ENCODE peak calls at places on chromosomes 7 and 10, in six cellular contexts. G, I, Z, B, P and Y are unnamed samples.

GRCh38 chr10:110524864-110525242 is 27.1 kb downstream of the DUSP5 start:
- DNase-seq in G (no peak), I (no peak), Z (no peak), B (no peak), P (no peak), Y (no peak)

GRCh38 chr10:125692246-125692931 is 9.4 kb upstream of the TEX36 start:
- DNase-seq in G (peak; percentile 22), I (peak; percentile 23), Z (no peak), B (peak; percentile 56), P (no peak), Y (no peak)

GRCh38 chr7:140831724-140832123 is 93.0 kb downstream of the BRAF start:
- DNase-seq in G (no peak), I (no peak), Z (no peak), B (no peak), P (no peak), Y (no peak)

GRCh38 chr10:132961864-132962622 is 19.7 kb upstream of the CFAP46 start:
- DNase-seq in G (peak; percentile 53), I (peak; percentile 67), Z (peak; percentile 42), B (peak; percentile 57), P (peak; percentile 49), Y (peak; percentile 45)

GRCh38 chr10:6069101-6069931 is 7.1 kb upstream of the IL2RA start:
- DNase-seq in G (peak; percentile 92), I (no peak), Z (no peak), B (peak; percentile 23), P (no peak), Y (no peak)

GRCh38 chr7:46239856-46240255 is 318.8 kb upstream of the IGFBP3 start:
- DNase-seq in G (no peak), I (peak; percentile 70), Z (peak; percentile 11), B (no peak), P (no peak), Y (no peak)

GRCh38 chr10:49187044-49187484 is 1.1 kb downstream of the TMEM273 start:
- DNase-seq in G (no peak), I (no peak), Z (no peak), B (no peak), P (no peak), Y (no peak)

GRCh38 chr10:54010337-54010736 is 790.7 kb downstream of the PCDH15 start:
- DNase-seq in G (no peak), I (no peak), Z (no peak), B (no peak), P (no peak), Y (no peak)

GRCh38 chr7:94374721-94375120 is 20.0 kb upstream of the COL1A2 start:
- DNase-seq in G (no peak), I (no peak), Z (no peak), B (no peak), P (no peak), Y (no peak)

DNA sequence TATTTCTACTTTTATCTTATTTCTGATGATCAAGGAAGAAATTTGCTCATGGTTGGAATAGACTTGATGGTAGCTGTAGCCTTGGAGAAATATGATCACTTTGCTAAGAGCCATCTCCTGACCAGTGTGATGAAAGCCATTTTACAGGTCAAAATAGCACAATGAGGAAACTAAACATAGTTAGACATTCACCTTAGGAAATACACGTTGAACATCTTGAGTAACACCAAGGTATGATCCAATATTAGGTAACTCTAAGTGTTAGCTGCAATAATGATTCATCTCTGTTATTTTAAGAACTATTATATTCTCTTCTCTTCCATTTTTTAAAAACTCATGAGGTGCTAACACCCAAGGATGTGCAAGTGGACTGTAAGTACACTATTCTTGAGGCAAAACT is 328.0 kb downstream of the PLXDC2 start:
- DNase-seq in G (no peak), I (no peak), Z (no peak), B (no peak), P (no peak), Y (no peak)
- H3K4me3 ChIP-seq in G (no peak overlapping the region), I (no peak overlapping the region), Z (no peak overlapping the region), B (no peak overlapping the region), P (no peak overlapping the region), Y (no peak overlapping the region)

GRCh38 chr7:95478139-95479037 is 7.4 kb upstream of the ASB4 start:
- DNase-seq in G (no peak), I (peak; percentile 30), Z (no peak), B (peak; percentile 75), P (no peak), Y (no peak)
- TF ChIP-seq CTCF in G (peak; percentile 30), I (peak; percentile 35), Z (peak; percentile 47), B (peak; percentile 47), P (peak; percentile 52), Y (no peak)

GRCh38 chr7:106183952-106184351 is 71.8 kb upstream of the SYPL1 start:
- DNase-seq in G (peak; percentile 5), I (no peak), Z (no peak), B (no peak), P (no peak), Y (no peak)
- H3K4me3 ChIP-seq in G (no peak overlapping the region), I (no peak overlapping the region), Z (no peak overlapping the region), B (no peak overlapping the region), P (no peak overlapping the region), Y (no peak overlapping the region)

DNA sequence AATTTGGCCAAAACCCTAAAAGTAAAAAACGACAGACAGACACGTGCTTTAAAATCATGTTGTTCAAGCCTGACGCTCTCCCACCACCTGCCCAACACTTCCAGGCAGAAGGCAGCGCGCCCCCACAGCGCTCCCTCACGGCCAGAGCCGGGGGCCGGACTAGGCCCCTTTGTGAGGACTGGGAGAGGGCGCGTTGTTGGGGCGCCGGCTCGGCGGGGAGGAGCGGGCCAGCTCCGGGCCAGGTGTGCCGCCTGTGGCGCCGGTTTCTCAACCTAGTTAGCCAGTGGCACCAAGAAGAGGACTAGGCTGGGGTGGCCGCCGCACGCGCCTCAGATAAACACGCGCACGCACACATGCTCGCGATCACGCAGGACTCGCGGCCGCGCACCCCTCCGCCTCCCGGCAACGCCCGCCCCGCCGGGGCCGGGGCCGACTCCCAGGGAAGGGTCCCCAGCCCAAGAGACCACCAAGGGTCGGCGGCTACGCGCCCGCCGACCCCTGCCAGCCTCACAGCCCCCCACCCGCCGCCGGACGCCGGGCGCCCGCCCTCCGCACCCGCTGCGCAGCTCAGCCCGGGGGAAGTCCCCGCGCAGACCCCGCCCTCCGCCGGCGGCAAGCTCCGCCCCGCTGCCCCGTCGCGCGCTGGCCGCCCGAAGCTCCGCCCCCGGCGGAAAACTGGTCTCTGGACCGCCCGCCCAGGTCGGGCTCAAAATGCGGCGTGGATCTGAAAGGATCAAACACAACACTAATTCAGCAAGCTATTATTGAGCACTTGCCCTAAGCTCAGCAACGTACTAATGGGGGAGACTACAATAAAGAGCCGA is at the start of gene IMMP2L:
- DNase-seq in G (peak; percentile 93), I (peak; percentile 76), Z (peak; percentile 65), B (peak; percentile 65), P (peak; percentile 89), Y (peak; percentile 92)
- TF ChIP-seq CTCF in G (peak; percentile 75), I (peak; percentile 41), Z (peak; percentile 45), B (peak; percentile 13), P (peak; percentile 59), Y (peak; percentile 47)

DNA sequence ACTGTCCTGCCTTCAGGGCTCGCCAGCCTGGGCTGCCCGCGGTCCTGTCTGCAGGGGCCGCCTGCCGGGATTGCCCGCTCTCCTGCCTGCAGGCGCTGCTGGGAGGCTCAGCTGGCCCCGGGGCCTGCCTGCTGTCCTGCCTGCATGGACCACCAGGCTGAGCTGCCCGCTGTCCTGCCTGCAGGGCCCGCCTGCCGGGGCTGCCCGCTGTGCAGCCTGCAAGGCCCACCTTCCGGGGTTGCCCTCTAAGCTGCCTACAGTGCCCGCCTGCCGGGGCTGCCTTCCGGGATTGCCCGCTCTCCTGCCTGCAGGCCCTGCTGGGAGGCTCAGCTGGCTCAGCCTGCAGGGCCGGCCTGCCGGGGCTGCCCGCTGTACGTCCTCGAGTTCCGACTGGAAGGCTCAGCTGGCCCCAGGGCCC is 164.4 kb downstream of the GLRX3 start:
- DNase-seq in G (no peak), I (no peak), Z (no peak), B (no peak), P (no peak), Y (no peak)
- H3K4me3 ChIP-seq in G (no peak overlapping the region), I (peak overlapping the region; percentile 18), Z (no peak overlapping the region), B (no peak overlapping the region), P (peak overlapping the region; percentile 77), Y (no peak overlapping the region)

GRCh38 chr7:142519790-142520078 is 229.5 kb upstream of the PRSS1 start:
- DNase-seq in G (no peak), I (no peak), Z (no peak), B (no peak), P (no peak), Y (no peak)

GRCh38 chr7:142528608-142529408 is 220.5 kb upstream of the PRSS1 start:
- DNase-seq in G (no peak), I (no peak), Z (no peak), B (no peak), P (no peak), Y (no peak)

GRCh38 chr7:142519077-142519789 is 230.0 kb upstream of the PRSS1 start:
- DNase-seq in G (no peak), I (peak; percentile 40), Z (no peak), B (no peak), P (no peak), Y (no peak)

GRCh38 chr7:142523821-142524460 is 225.3 kb upstream of the PRSS1 start:
- DNase-seq in G (no peak), I (no peak), Z (no peak), B (no peak), P (no peak), Y (no peak)
- TF ChIP-seq CTCF in G (peak; percentile 14), I (peak; percentile 22), Z (peak; percentile 32), B (peak; percentile 22), P (no peak), Y (no peak)

GRCh38 chr7:27156508-27156898 is at the start of gene HOXA7:
- DNase-seq in G (peak; percentile 48), I (peak; percentile 63), Z (no peak), B (no peak), P (no peak), Y (no peak)
- H3K4me3 ChIP-seq in G (peak within 1 kb of the TSS; percentile 69), I (peak within 1 kb of the TSS; percentile 69), Z (peak within 1 kb of the TSS; percentile 68), B (no peak within 1 kb of the TSS), P (peak within 1 kb of the TSS; percentile 22), Y (no peak within 1 kb of the TSS)

GRCh38 chr7:20133803-20134202 is 83.4 kb downstream of the MACC1 start:
- DNase-seq in G (no peak), I (no peak), Z (no peak), B (no peak), P (no peak), Y (peak; percentile 21)
- TF ChIP-seq CTCF in G (no peak), I (no peak), Z (no peak), B (no peak), P (no peak), Y (no peak)

GRCh38 chr7:92586403-92586802 is 3.8 kb downstream of the FAM133B start:
- DNase-seq in G (no peak), I (peak; percentile 72), Z (no peak), B (peak; percentile 29), P (no peak), Y (no peak)
- H3K4me3 ChIP-seq in G (no peak overlapping the region), I (no peak overlapping the region), Z (no peak overlapping the region), B (no peak overlapping the region), P (no peak overlapping the region), Y (no peak overlapping the region)